ENCODE peak calls at places on chromosomes 2 and 18, in five cellular contexts. J is neural progenitor cell; L is IMR-90; W is CD4-positive, CD25-positive, alpha-beta regulatory T cell; N is psoas muscle. O is an unnamed sample.

GRCh38 chr2:173854840-173855239 is 110.3 kb downstream of the SP3 start:
- DNase-seq in W (no peak), J (no peak), L (peak; percentile 58), N (peak; percentile 25), O (peak; percentile 36)

GRCh38 chr2:24919100-24919976 is 699 bp downstream of the ADCY3 start:
- DNase-seq in N (peak; percentile 37), J (no peak), W (peak; percentile 82), L (peak; percentile 12), O (peak; percentile 33)

GRCh38 chr2:40721595-40721994 is 269.7 kb upstream of the SLC8A1 start:
- DNase-seq in L (peak; percentile 44), J (no peak), N (no peak), W (no peak), O (no peak)

GRCh38 chr2:205721057-205721767 is 38.9 kb downstream of the NRP2 start:
- DNase-seq in N (no peak), L (no peak), J (peak; percentile 75), W (peak; percentile 7), O (no peak)

GRCh38 chr2:239136762-239137161 is 264.1 kb downstream of the HDAC4 start:
- DNase-seq in J (no peak), N (no peak), W (no peak), L (no peak), O (no peak)

GRCh38 chr2:43751476-43751875 is 22.4 kb upstream of the DYNC2LI1 start:
- DNase-seq in W (no peak), L (no peak), N (no peak), J (peak; percentile 67), O (no peak)

GRCh38 chr18:49745051-49746014 is 68.0 kb downstream of the ACAA2 start:
- DNase-seq in J (no peak), W (no peak), L (no peak), N (no peak), O (no peak)

GRCh38 chr2:178484245-178485041 is 4.2 kb downstream of the PLEKHA3 start:
- DNase-seq in L (peak; percentile 30), W (no peak), J (no peak), N (peak; percentile 18), O (peak; percentile 20)

GRCh38 chr18:79413025-79413424 is 17.3 kb downstream of the NFATC1 start:
- DNase-seq in J (no peak), W (no peak), N (no peak), L (no peak), O (no peak)

GRCh38 chr2:84958135-84959044 is 12.6 kb upstream of the KCMF1 start:
- DNase-seq in W (no peak), N (peak; percentile 27), J (peak; percentile 97), L (peak; percentile 97), O (no peak)

GRCh38 chr2:6067806-6068205 is 375.6 kb downstream of the SOX11 start:
- DNase-seq in L (no peak), N (no peak), J (no peak), W (no peak), O (no peak)

GRCh38 chr2:6069354-6069753 is 377.2 kb downstream of the SOX11 start:
- DNase-seq in J (peak; percentile 32), N (no peak), L (peak; percentile 5), W (no peak), O (no peak)

GRCh38 chr2:6067089-6067488 is 374.9 kb downstream of the SOX11 start:
- DNase-seq in J (no peak), L (no peak), N (no peak), W (no peak), O (no peak)

GRCh38 chr2:6065713-6066112 is 373.5 kb downstream of the SOX11 start:
- DNase-seq in J (no peak), W (no peak), L (no peak), N (no peak), O (no peak)

GRCh38 chr2:6068441-6068935 is 376.3 kb downstream of the SOX11 start:
- DNase-seq in W (no peak), J (no peak), L (no peak), N (no peak), O (no peak)
- H3K27ac ChIP-seq in W (no peak overlapping the region), J (no peak overlapping the region), L (no peak overlapping the region), N (no peak overlapping the region), O (no peak overlapping the region)

GRCh38 chr18:35289293-35290069 is 548 bp downstream of the ZSCAN30 start:
- DNase-seq in J (peak; percentile 8), N (no peak), W (peak; percentile 20), L (peak; percentile 9), O (no peak)
- H3K27ac ChIP-seq in J (no peak overlapping the region), N (peak overlapping the region; percentile 80), W (peak overlapping the region; percentile 77), L (peak overlapping the region; percentile 58), O (peak overlapping the region; percentile 77)

GRCh38 chr2:96391828-96392200 is 56.2 kb downstream of the NCAPH start:
- DNase-seq in J (no peak), W (no peak), N (no peak), L (no peak), O (no peak)

GRCh38 chr2:96391153-96391827 is 55.7 kb downstream of the NCAPH start:
- DNase-seq in J (no peak), N (no peak), L (no peak), W (no peak), O (no peak)

GRCh38 chr2:96389728-96390127 is 54.2 kb downstream of the NCAPH start:
- DNase-seq in W (no peak), N (no peak), L (no peak), J (no peak), O (no peak)

DNA sequence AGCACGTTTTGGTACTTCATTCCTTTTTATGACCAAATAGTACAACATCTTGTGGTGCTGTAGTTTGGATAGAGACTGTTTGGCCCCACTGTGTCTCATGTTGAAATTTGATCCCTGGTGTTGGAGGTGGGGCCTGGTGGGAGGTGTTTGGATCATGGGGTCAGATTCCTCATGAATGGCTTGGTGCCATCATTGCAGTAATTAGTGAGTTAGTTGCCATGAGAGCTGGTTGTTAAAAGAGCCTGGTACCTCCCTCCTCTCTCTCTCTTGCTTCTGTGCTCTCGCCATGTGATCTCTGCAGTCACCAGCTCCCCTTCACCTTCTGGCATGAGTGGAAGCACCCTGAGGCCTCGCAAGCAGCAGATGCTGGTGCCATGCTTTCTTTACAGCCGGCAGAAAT is 50.9 kb downstream of the NCAPH start:
- DNase-seq in L (no peak), J (no peak), W (no peak), N (no peak), O (no peak)
- H3K27ac ChIP-seq in L (no peak overlapping the region), J (no peak overlapping the region), W (no peak overlapping the region), N (no peak overlapping the region), O (no peak overlapping the region)

DNA sequence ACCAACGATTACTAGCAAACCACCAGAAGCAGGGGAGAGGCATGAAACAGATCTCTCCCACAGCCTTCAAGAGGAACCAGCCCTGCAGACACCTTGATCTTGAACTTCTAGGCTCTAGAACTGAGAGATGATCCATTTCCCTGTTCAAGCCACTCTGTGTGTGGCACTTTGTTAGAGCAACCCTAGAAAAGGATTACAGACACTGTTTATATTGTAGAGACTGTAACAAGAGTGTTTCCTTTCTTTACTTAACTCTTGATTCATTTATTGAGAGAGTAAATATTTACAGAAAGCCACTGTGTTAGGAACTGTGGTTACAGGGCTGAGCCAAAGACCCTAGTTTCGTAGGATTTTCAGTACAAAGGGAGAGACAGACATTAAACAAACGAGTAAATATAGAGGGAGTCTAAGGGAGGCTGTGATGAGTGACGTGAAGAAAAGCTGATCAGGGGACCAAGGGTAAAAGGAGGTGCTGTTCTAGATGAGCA is 10.9 kb downstream of the CCDC68 start:
- DNase-seq in L (peak; percentile 43), N (no peak), J (no peak), W (no peak), O (no peak)
- H3K27ac ChIP-seq in L (peak overlapping the region; percentile 9), N (no peak overlapping the region), J (no peak overlapping the region), W (no peak overlapping the region), O (no peak overlapping the region)

DNA sequence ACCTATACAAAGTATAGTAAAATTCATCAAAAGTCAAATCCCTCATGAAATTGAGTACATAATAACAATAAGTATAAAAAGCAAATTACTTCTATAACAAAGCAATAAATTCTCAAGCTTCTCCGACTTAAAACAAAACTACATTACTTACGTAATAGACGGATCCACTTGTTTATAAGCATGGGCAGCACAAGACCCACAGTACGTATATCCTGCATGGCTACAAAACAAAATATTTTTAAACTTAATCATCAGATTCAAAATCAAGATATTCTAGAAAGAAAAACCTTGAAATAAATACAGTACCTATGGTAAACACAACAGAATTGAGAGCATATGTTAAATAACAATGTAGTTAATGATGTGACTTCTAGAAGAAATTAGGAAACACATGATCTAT is 78.9 kb downstream of the MEMO1 start:
- DNase-seq in L (peak; percentile 24), W (no peak), N (no peak), J (no peak), O (no peak)
- H3K27ac ChIP-seq in L (no peak overlapping the region), W (peak overlapping the region; percentile 43), N (no peak overlapping the region), J (no peak overlapping the region), O (no peak overlapping the region)

GRCh38 chr2:62661263-62661635 is 44.3 kb upstream of the EHBP1 start:
- DNase-seq in J (peak; percentile 29), W (no peak), N (no peak), L (no peak), O (no peak)
- H3K27ac ChIP-seq in J (no peak overlapping the region), W (no peak overlapping the region), N (no peak overlapping the region), L (peak overlapping the region; percentile 49), O (peak overlapping the region; percentile 85)

GRCh38 chr18:44782617-44783016 is 101.9 kb downstream of the SETBP1 start:
- DNase-seq in N (no peak), L (no peak), W (no peak), J (no peak), O (no peak)

GRCh38 chr18:44781890-44782289 is 101.2 kb downstream of the SETBP1 start:
- DNase-seq in L (peak; percentile 28), W (no peak), J (peak; percentile 28), N (no peak), O (no peak)

GRCh38 chr18:44779893-44780292 is 99.2 kb downstream of the SETBP1 start:
- DNase-seq in N (no peak), J (no peak), W (no peak), L (no peak), O (no peak)

GRCh38 chr18:44777429-44778192 is 96.9 kb downstream of the SETBP1 start:
- DNase-seq in J (no peak), N (no peak), W (no peak), L (no peak), O (no peak)

DNA sequence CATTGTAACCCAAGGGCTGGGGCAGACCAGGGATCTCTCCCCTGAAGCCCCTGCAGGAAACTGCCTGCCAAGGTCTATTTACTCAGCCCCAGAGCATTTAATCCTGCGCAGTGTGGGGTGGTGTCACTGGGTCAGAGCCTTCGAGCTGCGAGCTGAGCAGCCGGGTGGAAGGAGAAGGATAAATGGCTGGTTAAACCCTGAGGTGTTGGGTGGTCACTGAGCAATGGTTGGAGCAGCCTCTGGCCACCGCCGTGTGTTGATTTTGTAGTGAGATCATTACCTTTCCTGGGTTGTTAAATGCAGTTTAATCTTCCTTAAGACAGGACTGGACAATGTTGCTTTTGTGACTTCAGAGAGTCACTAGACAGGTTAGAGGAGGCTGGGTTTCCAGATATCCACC is 98.1 kb downstream of the SETBP1 start:
- DNase-seq in N (no peak), W (no peak), J (peak; percentile 37), L (no peak), O (no peak)
- H3K27ac ChIP-seq in N (peak overlapping the region; percentile 13), W (no peak overlapping the region), J (no peak overlapping the region), L (no peak overlapping the region), O (peak overlapping the region; percentile 56)

DNA sequence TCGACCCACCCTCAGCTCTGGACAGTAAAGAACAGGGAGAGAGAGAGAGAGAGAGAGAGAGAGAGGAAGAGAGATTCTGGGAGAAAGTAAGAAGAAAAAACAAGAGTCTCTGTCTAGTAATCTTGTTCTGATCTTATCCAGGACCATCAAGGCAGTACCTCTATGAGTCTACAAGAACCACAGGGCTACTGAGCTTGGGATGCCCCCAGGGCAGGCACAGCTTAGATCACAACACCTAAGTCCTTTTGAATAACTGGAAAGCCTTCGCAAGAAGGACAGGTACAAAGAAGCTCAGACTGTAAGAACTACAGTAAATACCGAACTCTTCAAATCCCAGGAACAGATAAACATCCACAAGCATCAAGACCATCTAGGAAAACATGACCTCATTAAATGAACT is 51.4 kb upstream of the SGPP2 start:
- DNase-seq in J (no peak), N (no peak), L (no peak), W (no peak), O (no peak)
- H3K27ac ChIP-seq in J (no peak overlapping the region), N (no peak overlapping the region), L (no peak overlapping the region), W (no peak overlapping the region), O (no peak overlapping the region)

O was measured in uterus.